ENCODE peak calls at places on chromosomes 2 and 18, in five cellular contexts. N is AG10803, Y is mucosa of descending colon, L is astrocyte of the cerebellum, F is GM06990. T is an unnamed sample.

GRCh38 chr2:235066895-235067294 is 115.1 kb downstream of the SH3BP4 start:
- DNase-seq in N (peak; percentile 34), Y (no peak), L (no peak), F (no peak), T (no peak)

GRCh38 chr18:49481317-49481716 is 5.7 kb downstream of the C18orf32 start:
- DNase-seq in L (no peak), Y (no peak), N (no peak), F (no peak), T (no peak)

GRCh38 chr18:73850782-73851181 is 296.9 kb downstream of the FBXO15 start:
- DNase-seq in F (no peak), N (no peak), L (no peak), Y (no peak), T (no peak)

GRCh38 chr2:233857511-233858118 is 3.3 kb upstream of the HJURP start:
- DNase-seq in F (no peak), L (no peak), Y (peak; percentile 77), N (no peak), T (no peak)

GRCh38 chr2:239950144-239950920 is 74.8 kb downstream of the NDUFA10 start:
- DNase-seq in Y (no peak), L (no peak), N (no peak), F (no peak), T (no peak)

GRCh38 chr2:114543106-114543806 is 100.8 kb downstream of the DPP10 start:
- DNase-seq in N (peak; percentile 1), L (no peak), Y (peak; percentile 36), F (no peak), T (no peak)

GRCh38 chr2:69185807-69186206 is 172.8 kb downstream of the ANTXR1 start:
- DNase-seq in N (peak; percentile 62), Y (no peak), L (peak; percentile 45), F (no peak), T (peak; percentile 62)

GRCh38 chr2:10530607-10531239 is 82.6 kb upstream of the ODC1 start:
- DNase-seq in F (no peak), N (no peak), Y (no peak), L (no peak), T (no peak)

GRCh38 chr2:167181134-167181533 is 292.9 kb downstream of the XIRP2 start:
- DNase-seq in F (no peak), L (peak; percentile 39), Y (no peak), N (peak; percentile 58), T (no peak)

GRCh38 chr2:176106636-176107539 is at the start of gene HOXD11:
- DNase-seq in Y (peak; percentile 63), N (no peak), F (no peak), L (no peak), T (no peak)

GRCh38 chr2:21453728-21454127 is 330.0 kb downstream of the TDRD15 start:
- DNase-seq in F (no peak), L (no peak), N (no peak), Y (no peak), T (no peak)

GRCh38 chr2:227674485-227674884 is 7.9 kb downstream of the SCYGR5 start:
- DNase-seq in N (no peak), F (no peak), L (no peak), Y (no peak), T (no peak)

GRCh38 chr2:118737690-118738089 is 109.8 kb downstream of the EN1 start:
- DNase-seq in F (no peak), N (no peak), L (no peak), Y (no peak), T (no peak)

GRCh38 chr2:27708257-27708654 is 44.6 kb downstream of the SLC4A1AP start:
- DNase-seq in Y (no peak), L (no peak), N (no peak), F (no peak), T (no peak)

GRCh38 chr18:35470440-35470839 is 27.3 kb downstream of the INO80C start:
- DNase-seq in N (peak; percentile 21), Y (no peak), L (no peak), F (no peak), T (no peak)

GRCh38 chr2:27828305-27828704 is 56.8 kb downstream of the MRPL33 start:
- DNase-seq in F (no peak), Y (no peak), L (no peak), N (no peak), T (no peak)

GRCh38 chr2:223460774-223461211 is 141.4 kb downstream of the SCG2 start:
- DNase-seq in N (peak; percentile 57), Y (no peak), F (no peak), L (no peak), T (no peak)

GRCh38 chr2:19866741-19867140 is 35.0 kb downstream of the TTC32 start:
- DNase-seq in N (no peak), L (no peak), F (no peak), Y (no peak), T (no peak)

GRCh38 chr18:46481048-46481846 is 175.8 kb downstream of the LOXHD1 start:
- DNase-seq in L (peak; percentile 13), Y (no peak), N (peak; percentile 52), F (no peak), T (peak; percentile 11)

GRCh38 chr2:190318931-190319556 is 582 bp downstream of the HIBCH start:
- DNase-seq in N (peak; percentile 4), L (no peak), Y (peak; percentile 45), F (no peak), T (no peak)

GRCh38 chr2:159015174-159015573 is 46.7 kb downstream of the TANC1 start:
- DNase-seq in Y (no peak), L (no peak), F (no peak), N (no peak), T (no peak)

GRCh38 chr2:79855264-79856006 is 342.6 kb downstream of the CTNNA2 start:
- DNase-seq in F (no peak), Y (peak; percentile 32), N (peak; percentile 12), L (no peak), T (no peak)

GRCh38 chr2:10435427-10436204 is 12.5 kb downstream of the ODC1 start:
- DNase-seq in N (no peak), Y (no peak), L (no peak), F (no peak), T (no peak)

GRCh38 chr2:7812231-7812995 is 869.4 kb upstream of the ID2 start:
- DNase-seq in F (no peak), L (peak; percentile 63), Y (no peak), N (peak; percentile 72), T (peak; percentile 35)

GRCh38 chr2:180753809-180754761 is 226.3 kb upstream of the UBE2E3 start:
- DNase-seq in N (peak; percentile 34), L (no peak), Y (no peak), F (no peak), T (no peak)

GRCh38 chr18:3498705-3499451 is 48.9 kb downstream of the TGIF1 start:
- DNase-seq in Y (peak; percentile 51), N (peak; percentile 39), L (no peak), F (no peak), T (no peak)

GRCh38 chr2:156196031-156196430 is 136.5 kb downstream of the NR4A2 start:
- DNase-seq in L (no peak), Y (no peak), F (no peak), N (no peak), T (no peak)

GRCh38 chr2:164763431-164763830 is 78.2 kb downstream of the COBLL1 start:
- DNase-seq in N (no peak), F (no peak), Y (no peak), L (no peak), T (no peak)

GRCh38 chr2:232852676-232853075 is 17.4 kb upstream of the SNORC start:
- DNase-seq in N (no peak), Y (no peak), F (no peak), L (no peak), T (no peak)

GRCh38 chr2:119256574-119256921 is 32.9 kb downstream of the STEAP3 start:
- DNase-seq in Y (no peak), L (no peak), F (no peak), N (no peak), T (no peak)

GRCh38 chr2:224039080-224039769 is at the start of gene SERPINE2:
- DNase-seq in L (no peak), F (peak; percentile 30), Y (peak; percentile 67), N (peak; percentile 79), T (peak; percentile 20)

GRCh38 chr2:16623564-16624418 is 41.8 kb downstream of the CYRIA start:
- DNase-seq in N (no peak), F (no peak), L (no peak), Y (no peak), T (no peak)

GRCh38 chr2:46392561-46393351 is 86.6 kb upstream of the TMEM247 start:
- DNase-seq in Y (no peak), F (no peak), N (no peak), L (no peak), T (no peak)

GRCh38 chr2:96119389-96119751 is 3.0 kb upstream of the ADRA2B start:
- DNase-seq in N (no peak), Y (no peak), L (no peak), F (no peak), T (no peak)

GRCh38 chr2:236021497-236022057 is 146.6 kb downstream of the GBX2 start:
- DNase-seq in F (no peak), N (peak; percentile 16), Y (no peak), L (no peak), T (no peak)

GRCh38 chr2:86037141-86037794 is 68.4 kb downstream of the POLR1A start:
- DNase-seq in N (peak; percentile 96), Y (peak; percentile 61), F (peak; percentile 32), L (peak; percentile 64), T (peak; percentile 88)

GRCh38 chr2:40371525-40372277 is 80.2 kb downstream of the SLC8A1 start:
- DNase-seq in F (no peak), L (peak; percentile 39), N (peak; percentile 87), Y (peak; percentile 25), T (no peak)
- H3K4me3 ChIP-seq in F (no peak overlapping the region), L (no peak overlapping the region), N (peak overlapping the region; percentile 7), Y (no peak overlapping the region), T (no peak overlapping the region)

DNA sequence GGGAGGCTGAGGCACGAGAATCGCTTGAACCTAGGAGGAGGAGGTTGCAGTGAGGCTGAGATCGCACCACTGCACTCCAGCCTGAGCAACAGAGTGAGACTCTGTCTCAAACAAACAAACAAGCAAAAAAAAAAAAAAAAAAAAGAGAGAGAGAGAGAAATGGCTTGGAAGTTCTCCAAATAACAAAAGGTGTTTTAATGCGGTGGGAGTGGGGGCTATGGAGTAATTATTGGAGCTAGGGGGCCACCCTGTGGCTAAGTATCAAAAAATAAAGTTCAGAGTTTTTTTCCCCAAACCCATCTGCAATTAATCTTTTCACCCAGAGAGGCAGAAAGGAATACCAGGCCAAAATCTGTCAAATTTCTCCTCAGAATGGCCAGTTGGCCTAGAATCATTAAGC is 23.0 kb upstream of the CEP68 start:
- DNase-seq in Y (no peak), L (no peak), F (no peak), N (no peak), T (no peak)
- TF ChIP-seq CTCF in Y (no peak), L (no peak), F (peak; percentile 27), N (peak; percentile 17), T (peak; percentile 19)

GRCh38 chr2:55155764-55156221 is 76.3 kb downstream of the CLHC1 start:
- DNase-seq in Y (no peak), L (peak; percentile 86), F (no peak), N (peak; percentile 91), T (peak; percentile 49)
- H3K4me3 ChIP-seq in Y (no peak overlapping the region), L (no peak overlapping the region), F (no peak overlapping the region), N (no peak overlapping the region), T (no peak overlapping the region)

GRCh38 chr2:14960686-14961324 is 328.3 kb downstream of the LRATD1 start:
- DNase-seq in Y (no peak), F (no peak), L (peak; percentile 63), N (no peak), T (no peak)
- TF ChIP-seq CTCF in Y (no peak), F (no peak), L (peak; percentile 20), N (no peak), T (no peak)

T was measured in AG09309.